ENCODE peak calls at places on chromosomes 2 and 18, in five cellular contexts. D, V, G, S and U are unnamed samples.

GRCh38 chr2:57177176-57177575 is 869.4 kb upstream of the VRK2 start:
- DNase-seq in D (no peak), V (no peak), G (no peak), S (no peak), U (no peak)

GRCh38 chr2:174846941-174847938 is 83.0 kb upstream of the CHRNA1 start:
- DNase-seq in D (no peak), V (no peak), G (no peak), S (peak), U (no peak)

GRCh38 chr2:219186754-219187456 is 8.8 kb downstream of the RETREG2 start:
- DNase-seq in D (no peak), V (no peak), G (no peak), S (no peak), U (no peak)

GRCh38 chr2:13605266-13605665 is 888.5 kb downstream of the TRIB2 start:
- DNase-seq in D (no peak), V (no peak), G (no peak), S (no peak), U (no peak)

GRCh38 chr2:235496239-235496621 is 2.4 kb downstream of the AGAP1 start:
- DNase-seq in D (no peak), V (peak), G (peak), S (no peak), U (no peak)

GRCh38 chr2:157220502-157220901 is 37.0 kb upstream of the GALNT5 start:
- DNase-seq in D (no peak), V (no peak), G (no peak), S (no peak), U (no peak)

GRCh38 chr18:80171190-80171872 is 62.3 kb downstream of the ADNP2 start:
- DNase-seq in D (peak), V (no peak), G (no peak), S (peak), U (peak)

GRCh38 chr2:226796840-226797288 is 2.8 kb downstream of the IRS1 start:
- DNase-seq in D (no peak), V (no peak), G (no peak), S (no peak), U (no peak)

GRCh38 chr2:47272031-47272864 is 117.1 kb upstream of the STPG4 start:
- DNase-seq in D (peak), V (peak), G (peak), S (no peak), U (peak)

GRCh38 chr18:2627821-2628276 is 27.7 kb upstream of the SMCHD1 start:
- DNase-seq in D (no peak), V (peak), G (no peak), S (no peak), U (peak)

GRCh38 chr18:69580107-69580506 is 179.4 kb downstream of the DOK6 start:
- DNase-seq in D (no peak), V (no peak), G (peak), S (no peak), U (no peak)

GRCh38 chr18:75067996-75068645 is 140.8 kb downstream of the PTGR3 start:
- DNase-seq in D (no peak), V (no peak), G (no peak), S (no peak), U (no peak)

GRCh38 chr18:31503011-31503410 is 5.0 kb downstream of the DSG2 start:
- DNase-seq in D (no peak), V (no peak), G (no peak), S (no peak), U (no peak)

GRCh38 chr2:220687231-220687843 is 884.8 kb downstream of the EPHA4 start:
- DNase-seq in D (peak), V (peak), G (peak), S (peak), U (peak)

GRCh38 chr2:134718095-134718955 is 475 bp downstream of the TMEM163 start:
- DNase-seq in D (no peak), V (no peak), G (no peak), S (no peak), U (peak)

GRCh38 chr2:73176205-73176880 is 26.0 kb upstream of the NOTO start:
- DNase-seq in D (no peak), V (peak), G (peak), S (no peak), U (peak)

GRCh38 chr2:81734981-81735380 is 1430.4 kb upstream of the LRRTM1 start:
- DNase-seq in D (no peak), V (no peak), G (no peak), S (peak), U (no peak)

GRCh38 chr2:238525990-238526389 is 99.3 kb downstream of the ASB1 start:
- DNase-seq in D (no peak), V (no peak), G (no peak), S (no peak), U (peak)

GRCh38 chr2:114056294-114057143 is 166.6 kb downstream of the ACTR3 start:
- DNase-seq in D (no peak), V (no peak), G (no peak), S (no peak), U (no peak)

GRCh38 chr2:26522325-26523120 is 44.6 kb upstream of the OTOF start:
- DNase-seq in D (no peak), V (no peak), G (no peak), S (no peak), U (no peak)

GRCh38 chr2:15814946-15815345 is 125.4 kb upstream of the MYCN start:
- DNase-seq in D (no peak), V (no peak), G (no peak), S (no peak), U (no peak)

GRCh38 chr18:12027046-12027445 is 45.7 kb downstream of the IMPA2 start:
- DNase-seq in D (no peak), V (no peak), G (no peak), S (no peak), U (no peak)

GRCh38 chr2:159146930-159147666 is 139.4 kb downstream of the WDSUB1 start:
- DNase-seq in D (no peak), V (peak), G (no peak), S (no peak), U (no peak)

GRCh38 chr2:130241041-130241707 is 42.9 kb upstream of the TUBA3E start:
- DNase-seq in D (no peak), V (peak), G (no peak), S (no peak), U (no peak)

GRCh38 chr18:77080283-77080682 is 52.3 kb downstream of the MBP start:
- DNase-seq in D (no peak), V (no peak), G (peak), S (no peak), U (no peak)

GRCh38 chr18:73920033-73920432 is 227.6 kb downstream of the FBXO15 start:
- DNase-seq in D (no peak), V (no peak), G (no peak), S (no peak), U (no peak)

DNA sequence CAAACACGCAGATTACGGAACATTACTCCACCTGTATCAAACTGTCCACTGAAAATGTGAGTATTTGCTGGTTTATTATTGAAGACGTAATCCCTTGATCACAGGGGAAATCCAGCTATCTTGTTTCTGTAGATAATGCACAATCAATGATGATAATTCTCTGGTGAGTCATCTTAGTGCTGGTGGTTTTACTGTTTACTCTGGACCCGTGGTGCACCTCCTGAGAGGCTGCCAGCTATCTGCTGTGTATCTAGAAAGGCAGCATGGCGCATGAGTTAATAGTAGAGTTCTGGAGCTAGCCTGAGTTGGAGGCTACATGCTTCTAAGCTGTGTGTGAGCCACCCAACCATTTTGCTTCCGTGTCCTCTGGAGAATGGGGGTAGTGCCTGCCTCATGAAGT is 6.5 kb downstream of the NCAPH start:
- DNase-seq in D (peak), V (peak), G (no peak), S (peak), U (no peak)
- H3K27ac ChIP-seq in D (peak), V (peak), G (no peak), S (no peak), U (no peak)

DNA sequence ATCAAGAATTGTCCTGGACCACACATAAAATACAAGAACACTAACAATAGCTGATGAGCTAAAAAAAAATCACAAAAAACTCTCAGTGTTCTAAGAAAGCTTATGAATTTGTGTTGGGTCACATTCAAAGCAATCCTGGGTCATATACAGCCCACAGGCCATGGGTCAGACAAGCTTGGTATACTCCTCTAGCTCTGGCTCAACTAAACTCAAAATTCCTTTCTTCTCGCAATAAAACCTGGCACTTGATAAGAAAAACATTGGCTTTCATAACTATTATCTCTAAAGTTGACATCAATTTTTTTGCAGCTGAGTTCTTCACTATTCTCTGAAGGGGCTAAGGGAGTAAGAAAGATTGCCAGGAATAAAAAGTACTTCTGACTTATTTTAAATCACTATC is 38.3 kb downstream of the FBXO48 start:
- DNase-seq in D (no peak), V (no peak), G (no peak), S (no peak), U (no peak)
- H3K27ac ChIP-seq in D (no peak), V (no peak), G (no peak), S (no peak), U (no peak)

DNA sequence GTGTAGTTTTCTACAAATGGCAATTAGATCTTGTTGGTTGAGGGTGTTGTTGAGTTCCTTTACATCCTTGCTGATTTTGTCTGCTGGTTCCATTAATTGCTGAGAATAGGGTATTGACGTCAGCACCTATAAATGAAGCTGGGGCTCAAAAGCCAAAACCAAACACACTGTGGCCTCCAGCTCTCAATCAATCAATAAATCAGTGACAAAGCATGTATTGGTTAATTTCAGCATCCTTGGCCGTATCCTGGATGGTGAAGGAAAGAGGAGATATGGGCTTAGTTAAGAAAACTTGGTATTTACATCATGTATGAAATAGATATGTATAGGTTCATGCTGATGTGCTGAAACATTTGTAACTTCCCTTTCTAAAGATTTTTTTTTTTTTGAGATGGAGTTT is 13.2 kb upstream of the APOB start:
- DNase-seq in D (no peak), V (no peak), G (no peak), S (no peak), U (no peak)
- H3K27ac ChIP-seq in D (no peak), V (no peak), G (no peak), S (no peak), U (no peak)

DNA sequence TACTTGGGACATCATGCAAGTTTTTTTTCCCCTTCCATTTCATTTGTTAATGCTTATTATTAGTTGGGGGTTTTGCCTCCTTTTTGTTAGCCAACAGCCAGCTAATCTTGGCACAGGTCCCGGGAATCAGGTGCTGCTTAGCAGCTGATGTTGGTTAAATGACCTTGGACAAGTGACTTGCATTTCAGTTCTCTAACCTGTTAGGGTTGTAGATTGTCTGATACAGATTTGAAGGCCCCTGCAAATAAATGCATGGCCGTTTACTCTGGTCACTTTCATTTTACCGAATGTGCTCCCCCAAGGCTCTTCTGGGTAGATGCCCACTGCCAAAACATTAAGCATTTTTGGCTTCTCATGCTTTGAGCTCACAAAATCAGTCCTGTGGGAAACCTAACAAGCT is 120.9 kb downstream of the SPTBN1 start:
- DNase-seq in D (no peak), V (peak), G (no peak), S (no peak), U (no peak)
- H3K27ac ChIP-seq in D (peak), V (no peak), G (no peak), S (no peak), U (no peak)

GRCh38 chr2:1642066-1642861 is 102.1 kb downstream of the PXDN start:
- DNase-seq in D (no peak), V (no peak), G (no peak), S (no peak), U (no peak)
- H3K27ac ChIP-seq in D (no peak), V (no peak), G (no peak), S (no peak), U (no peak)

DNA sequence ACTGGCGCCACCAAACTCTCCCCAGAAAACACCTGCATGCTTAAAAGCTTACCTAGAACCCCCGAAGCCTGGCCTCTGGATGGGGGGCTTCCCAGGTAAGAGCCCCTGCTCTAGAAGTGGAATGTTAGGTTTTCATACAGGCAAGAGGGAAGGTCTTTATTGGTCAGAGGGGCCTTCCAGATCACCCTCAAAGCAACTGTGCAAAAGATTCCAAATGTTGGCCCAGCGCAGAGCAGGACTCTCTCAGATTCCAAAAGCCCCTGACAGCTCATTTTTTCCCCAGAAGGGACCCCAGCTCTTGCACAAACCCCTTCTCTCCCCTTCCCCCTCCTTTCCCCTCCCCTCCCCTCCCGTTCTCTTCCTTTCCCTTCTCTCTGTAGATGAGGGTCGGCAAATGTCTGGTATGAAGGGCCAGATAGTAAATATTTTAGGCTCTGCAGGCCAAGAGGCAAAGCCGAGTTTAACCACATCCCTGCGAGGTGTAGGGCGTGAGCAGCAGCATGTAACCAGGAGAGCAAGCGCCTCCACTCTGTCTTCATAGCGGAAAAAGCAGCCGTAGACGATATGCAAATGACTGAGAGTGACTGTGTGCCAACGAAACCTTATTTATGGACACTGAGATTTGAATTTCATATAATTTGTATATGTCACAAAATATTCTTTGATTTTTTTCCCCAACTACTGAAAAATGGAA is 116.9 kb downstream of the SMAD7 start:
- DNase-seq in D (peak), V (peak), G (peak), S (no peak), U (no peak)
- H3K27ac ChIP-seq in D (peak), V (no peak), G (peak), S (peak), U (no peak)

GRCh38 chr2:209416913-209417312 is 6.9 kb upstream of the MAP2 start:
- DNase-seq in D (no peak), V (no peak), G (no peak), S (no peak), U (no peak)

GRCh38 chr2:209411718-209412117 is 12.1 kb upstream of the MAP2 start:
- DNase-seq in D (no peak), V (no peak), G (no peak), S (no peak), U (no peak)

GRCh38 chr2:209411296-209411695 is 12.6 kb upstream of the MAP2 start:
- DNase-seq in D (no peak), V (no peak), G (no peak), S (no peak), U (no peak)

DNA sequence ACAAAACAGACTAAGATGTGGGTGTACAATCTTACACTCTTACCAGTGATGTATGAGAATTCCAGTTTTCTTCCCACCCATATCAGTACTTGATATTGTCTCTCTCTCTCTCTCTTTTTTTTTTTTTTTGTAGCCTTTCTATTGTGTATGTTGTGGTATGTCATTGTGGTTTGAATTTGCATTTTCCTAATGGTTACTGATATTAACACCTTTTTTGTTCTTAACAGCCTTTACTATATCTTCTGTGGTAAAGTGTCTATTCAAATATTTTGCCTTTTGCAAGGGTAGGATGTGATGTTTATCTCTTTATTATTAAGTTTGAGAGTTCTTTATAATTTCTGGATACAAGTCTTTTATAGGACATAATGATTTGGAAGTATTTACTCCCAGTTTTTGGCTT is 10.2 kb upstream of the MAP2 start:
- DNase-seq in D (no peak), V (no peak), G (no peak), S (no peak), U (no peak)
- H3K27ac ChIP-seq in D (no peak), V (no peak), G (no peak), S (no peak), U (no peak)

GRCh38 chr2:9887513-9887912 is 44.2 kb downstream of the TAF1B start:
- DNase-seq in D (no peak), V (no peak), G (no peak), S (no peak), U (no peak)

GRCh38 chr2:9884436-9884835 is 41.2 kb downstream of the TAF1B start:
- DNase-seq in D (no peak), V (no peak), G (no peak), S (no peak), U (no peak)

GRCh38 chr2:9883897-9884296 is 40.6 kb downstream of the TAF1B start:
- DNase-seq in D (no peak), V (no peak), G (no peak), S (no peak), U (no peak)

GRCh38 chr2:9889812-9890261 is 46.6 kb downstream of the TAF1B start:
- DNase-seq in D (no peak), V (no peak), G (no peak), S (no peak), U (no peak)

GRCh38 chr2:9885036-9885684 is 41.9 kb downstream of the TAF1B start:
- DNase-seq in D (no peak), V (no peak), G (no peak), S (no peak), U (no peak)
- H3K27ac ChIP-seq in D (no peak), V (no peak), G (no peak), S (no peak), U (no peak)

GRCh38 chr2:23480991-23481797 is 96.2 kb downstream of the KLHL29 start:
- DNase-seq in D (no peak), V (no peak), G (no peak), S (peak), U (no peak)
- H3K27ac ChIP-seq in D (no peak), V (no peak), G (no peak), S (peak), U (no peak)

GRCh38 chr2:192215096-192215877 is 20.6 kb upstream of the TMEFF2 start:
- DNase-seq in D (no peak), V (no peak), G (no peak), S (no peak), U (no peak)

GRCh38 chr2:192218970-192219369 is 24.2 kb upstream of the TMEFF2 start:
- DNase-seq in D (no peak), V (no peak), G (no peak), S (no peak), U (no peak)

GRCh38 chr2:192218347-192218746 is 23.6 kb upstream of the TMEFF2 start:
- DNase-seq in D (no peak), V (no peak), G (no peak), S (no peak), U (no peak)

DNA sequence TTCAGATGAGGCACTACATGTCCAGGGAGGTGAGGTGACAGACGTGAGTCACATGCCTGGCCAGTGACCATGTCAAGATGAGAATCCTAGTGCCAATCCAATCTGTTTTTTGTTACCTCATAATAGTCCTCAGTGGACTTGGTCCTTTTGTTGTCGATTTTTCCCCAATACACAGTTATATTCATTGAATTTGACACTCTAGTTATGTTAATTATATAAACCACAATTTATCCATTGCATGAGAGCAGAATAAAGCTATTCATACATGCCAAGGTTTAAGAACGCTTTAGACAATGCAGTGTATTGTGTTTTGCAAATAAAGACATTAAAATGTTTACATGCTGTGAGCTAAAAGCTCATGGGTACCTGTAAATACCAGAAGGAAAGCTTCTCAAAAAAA is 21.6 kb upstream of the TMEFF2 start:
- DNase-seq in D (no peak), V (no peak), G (no peak), S (no peak), U (no peak)
- H3K27ac ChIP-seq in D (no peak), V (no peak), G (no peak), S (no peak), U (no peak)